ENCODE peak calls at places on chromosomes 2 and 18, in seven cellular contexts. One of them, this sample, is unnamed.

GRCh38 chr2:130337735-130338325 is 4.9 kb upstream of the IMP4 start:
- DNase-seq in iPS DF 6.9: no peak
- DNase-seq in HT1080: peak
- DNase-seq in T-helper 2 cell: no peak
- DNase-seq in progenitor cell of endocrine pancreas: no peak
- DNase-seq in naive B cell: no peak
- DNase-seq in NCI-H446 treated with DMSO at 0.1 percent for 48 hours: no peak
- DNase-seq in this sample: no peak

GRCh38 chr2:31268344-31268743 is 34.4 kb downstream of the EHD3 start:
- DNase-seq in naive B cell: no peak
- DNase-seq in progenitor cell of endocrine pancreas: no peak
- DNase-seq in T-helper 2 cell: no peak
- DNase-seq in HT1080: no peak
- DNase-seq in iPS DF 6.9: no peak
- DNase-seq in NCI-H446 treated with DMSO at 0.1 percent for 48 hours: no peak
- DNase-seq in this sample: no peak

GRCh38 chr2:10560626-10561025 is 112.5 kb upstream of the ODC1 start:
- DNase-seq in progenitor cell of endocrine pancreas: no peak
- DNase-seq in naive B cell: no peak
- DNase-seq in T-helper 2 cell: no peak
- DNase-seq in NCI-H446 treated with DMSO at 0.1 percent for 48 hours: no peak
- DNase-seq in iPS DF 6.9: no peak
- DNase-seq in HT1080: no peak
- DNase-seq in this sample: no peak

GRCh38 chr2:106197878-106198277 is 3.8 kb upstream of the UXS1 start:
- DNase-seq in iPS DF 6.9: no peak
- DNase-seq in NCI-H446 treated with DMSO at 0.1 percent for 48 hours: no peak
- DNase-seq in naive B cell: no peak
- DNase-seq in progenitor cell of endocrine pancreas: no peak
- DNase-seq in T-helper 2 cell: no peak
- DNase-seq in HT1080: peak
- DNase-seq in this sample: no peak

GRCh38 chr2:217338306-217338916 is 478.5 kb upstream of the TNP1 start:
- DNase-seq in HT1080: peak
- DNase-seq in naive B cell: no peak
- DNase-seq in NCI-H446 treated with DMSO at 0.1 percent for 48 hours: peak
- DNase-seq in T-helper 2 cell: no peak
- DNase-seq in progenitor cell of endocrine pancreas: no peak
- DNase-seq in iPS DF 6.9: no peak
- DNase-seq in this sample: no peak

GRCh38 chr18:70578480-70578879 is 289.6 kb downstream of the SOCS6 start:
- DNase-seq in progenitor cell of endocrine pancreas: no peak
- DNase-seq in NCI-H446 treated with DMSO at 0.1 percent for 48 hours: no peak
- DNase-seq in T-helper 2 cell: no peak
- DNase-seq in naive B cell: no peak
- DNase-seq in HT1080: no peak
- DNase-seq in iPS DF 6.9: no peak
- DNase-seq in this sample: peak

GRCh38 chr2:205051417-205051816 is 506.1 kb downstream of the PARD3B start:
- DNase-seq in iPS DF 6.9: no peak
- DNase-seq in naive B cell: no peak
- DNase-seq in HT1080: no peak
- DNase-seq in NCI-H446 treated with DMSO at 0.1 percent for 48 hours: no peak
- DNase-seq in T-helper 2 cell: no peak
- DNase-seq in progenitor cell of endocrine pancreas: no peak
- DNase-seq in this sample: no peak

GRCh38 chr2:231642631-231643493 is 50.2 kb downstream of the TEX44 start:
- DNase-seq in NCI-H446 treated with DMSO at 0.1 percent for 48 hours: no peak
- DNase-seq in T-helper 2 cell: peak
- DNase-seq in progenitor cell of endocrine pancreas: no peak
- DNase-seq in naive B cell: peak
- DNase-seq in HT1080: peak
- DNase-seq in iPS DF 6.9: no peak
- DNase-seq in this sample: peak

GRCh38 chr18:48136051-48136543 is 205.6 kb upstream of the SMAD2 start:
- DNase-seq in HT1080: no peak
- DNase-seq in NCI-H446 treated with DMSO at 0.1 percent for 48 hours: no peak
- DNase-seq in iPS DF 6.9: no peak
- DNase-seq in progenitor cell of endocrine pancreas: peak
- DNase-seq in T-helper 2 cell: no peak
- DNase-seq in naive B cell: no peak
- DNase-seq in this sample: peak

GRCh38 chr2:168816369-168816768 is 13.9 kb downstream of the NOSTRIN start:
- DNase-seq in iPS DF 6.9: no peak
- DNase-seq in progenitor cell of endocrine pancreas: no peak
- DNase-seq in HT1080: peak
- DNase-seq in naive B cell: no peak
- DNase-seq in NCI-H446 treated with DMSO at 0.1 percent for 48 hours: no peak
- DNase-seq in T-helper 2 cell: no peak
- DNase-seq in this sample: no peak

GRCh38 chr18:26089247-26090129 is 925 bp downstream of the SS18 start:
- DNase-seq in NCI-H446 treated with DMSO at 0.1 percent for 48 hours: no peak
- DNase-seq in T-helper 2 cell: no peak
- DNase-seq in iPS DF 6.9: no peak
- DNase-seq in progenitor cell of endocrine pancreas: peak
- DNase-seq in naive B cell: peak
- DNase-seq in HT1080: peak
- DNase-seq in this sample: peak

GRCh38 chr2:43174368-43175186 is 51.8 kb downstream of the ZFP36L2 start:
- DNase-seq in NCI-H446 treated with DMSO at 0.1 percent for 48 hours: no peak
- DNase-seq in T-helper 2 cell: peak
- DNase-seq in naive B cell: peak
- DNase-seq in iPS DF 6.9: no peak
- DNase-seq in HT1080: no peak
- DNase-seq in progenitor cell of endocrine pancreas: no peak
- DNase-seq in this sample: no peak

GRCh38 chr2:7437122-7437521 is 519.9 kb downstream of the RNF144A start:
- DNase-seq in progenitor cell of endocrine pancreas: no peak
- DNase-seq in iPS DF 6.9: no peak
- DNase-seq in naive B cell: no peak
- DNase-seq in HT1080: no peak
- DNase-seq in NCI-H446 treated with DMSO at 0.1 percent for 48 hours: peak
- DNase-seq in T-helper 2 cell: no peak
- DNase-seq in this sample: no peak

GRCh38 chr2:206164261-206164862 is 4.7 kb downstream of the EEF1B2 start:
- DNase-seq in HT1080: peak
- DNase-seq in naive B cell: peak
- DNase-seq in NCI-H446 treated with DMSO at 0.1 percent for 48 hours: peak
- DNase-seq in progenitor cell of endocrine pancreas: peak
- DNase-seq in T-helper 2 cell: no peak
- DNase-seq in iPS DF 6.9: peak
- DNase-seq in this sample: peak

GRCh38 chr2:144377929-144378328 is 142.0 kb downstream of the ZEB2 start:
- DNase-seq in NCI-H446 treated with DMSO at 0.1 percent for 48 hours: no peak
- DNase-seq in naive B cell: no peak
- DNase-seq in iPS DF 6.9: no peak
- DNase-seq in progenitor cell of endocrine pancreas: no peak
- DNase-seq in T-helper 2 cell: no peak
- DNase-seq in HT1080: peak
- DNase-seq in this sample: no peak

GRCh38 chr18:77047803-77048419 is 84.7 kb downstream of the MBP start:
- DNase-seq in NCI-H446 treated with DMSO at 0.1 percent for 48 hours: no peak
- DNase-seq in T-helper 2 cell: no peak
- DNase-seq in naive B cell: no peak
- DNase-seq in iPS DF 6.9: no peak
- DNase-seq in progenitor cell of endocrine pancreas: no peak
- DNase-seq in HT1080: no peak
- DNase-seq in this sample: no peak

GRCh38 chr2:75801234-75801982 is 90.7 kb upstream of the GCFC2 start:
- DNase-seq in T-helper 2 cell: no peak
- DNase-seq in naive B cell: no peak
- DNase-seq in NCI-H446 treated with DMSO at 0.1 percent for 48 hours: no peak
- DNase-seq in progenitor cell of endocrine pancreas: no peak
- DNase-seq in HT1080: no peak
- DNase-seq in iPS DF 6.9: no peak
- DNase-seq in this sample: no peak

GRCh38 chr2:168671932-168672331 is 130.5 kb upstream of the NOSTRIN start:
- DNase-seq in HT1080: peak
- DNase-seq in progenitor cell of endocrine pancreas: no peak
- DNase-seq in NCI-H446 treated with DMSO at 0.1 percent for 48 hours: no peak
- DNase-seq in naive B cell: no peak
- DNase-seq in iPS DF 6.9: no peak
- DNase-seq in T-helper 2 cell: no peak
- DNase-seq in this sample: no peak

GRCh38 chr2:235043762-235044500 is 92.1 kb downstream of the SH3BP4 start:
- DNase-seq in iPS DF 6.9: no peak
- DNase-seq in progenitor cell of endocrine pancreas: no peak
- DNase-seq in T-helper 2 cell: no peak
- DNase-seq in HT1080: no peak
- DNase-seq in naive B cell: peak
- DNase-seq in NCI-H446 treated with DMSO at 0.1 percent for 48 hours: no peak
- DNase-seq in this sample: no peak

GRCh38 chr2:28570431-28570830 is 74.6 kb downstream of the PLB1 start:
- DNase-seq in progenitor cell of endocrine pancreas: no peak
- DNase-seq in naive B cell: no peak
- DNase-seq in iPS DF 6.9: no peak
- DNase-seq in T-helper 2 cell: no peak
- DNase-seq in NCI-H446 treated with DMSO at 0.1 percent for 48 hours: no peak
- DNase-seq in HT1080: no peak
- DNase-seq in this sample: no peak

GRCh38 chr2:64970495-64970894 is 18.7 kb upstream of the SLC1A4 start:
- DNase-seq in iPS DF 6.9: no peak
- DNase-seq in naive B cell: no peak
- DNase-seq in T-helper 2 cell: no peak
- DNase-seq in progenitor cell of endocrine pancreas: no peak
- DNase-seq in HT1080: no peak
- DNase-seq in NCI-H446 treated with DMSO at 0.1 percent for 48 hours: no peak
- DNase-seq in this sample: no peak

GRCh38 chr18:79857082-79857661 is 59.4 kb downstream of the KCNG2 start:
- DNase-seq in progenitor cell of endocrine pancreas: no peak
- DNase-seq in T-helper 2 cell: no peak
- DNase-seq in HT1080: peak
- DNase-seq in naive B cell: no peak
- DNase-seq in iPS DF 6.9: no peak
- DNase-seq in NCI-H446 treated with DMSO at 0.1 percent for 48 hours: no peak
- DNase-seq in this sample: peak

GRCh38 chr2:48844418-48845155 is 89.1 kb upstream of the LHCGR start:
- DNase-seq in naive B cell: no peak
- DNase-seq in iPS DF 6.9: no peak
- DNase-seq in progenitor cell of endocrine pancreas: no peak
- DNase-seq in NCI-H446 treated with DMSO at 0.1 percent for 48 hours: no peak
- DNase-seq in T-helper 2 cell: no peak
- DNase-seq in HT1080: peak
- DNase-seq in this sample: no peak

GRCh38 chr2:230895536-230896345 is 29.3 kb downstream of the GPR55 start:
- DNase-seq in naive B cell: no peak
- DNase-seq in T-helper 2 cell: no peak
- DNase-seq in HT1080: no peak
- DNase-seq in iPS DF 6.9: no peak
- DNase-seq in NCI-H446 treated with DMSO at 0.1 percent for 48 hours: no peak
- DNase-seq in progenitor cell of endocrine pancreas: no peak
- DNase-seq in this sample: no peak

GRCh38 chr18:32425466-32425865 is 45.2 kb downstream of the GAREM1 start:
- DNase-seq in naive B cell: no peak
- DNase-seq in iPS DF 6.9: no peak
- DNase-seq in HT1080: peak
- DNase-seq in NCI-H446 treated with DMSO at 0.1 percent for 48 hours: no peak
- DNase-seq in T-helper 2 cell: no peak
- DNase-seq in progenitor cell of endocrine pancreas: no peak
- DNase-seq in this sample: no peak

GRCh38 chr2:28298406-28298805 is 94.3 kb upstream of the FOSL2 start:
- DNase-seq in naive B cell: no peak
- DNase-seq in T-helper 2 cell: no peak
- DNase-seq in iPS DF 6.9: no peak
- DNase-seq in NCI-H446 treated with DMSO at 0.1 percent for 48 hours: no peak
- DNase-seq in HT1080: no peak
- DNase-seq in progenitor cell of endocrine pancreas: no peak
- DNase-seq in this sample: no peak

GRCh38 chr2:44268259-44268649 is 7.0 kb upstream of the SLC3A1 start:
- DNase-seq in naive B cell: no peak
- DNase-seq in progenitor cell of endocrine pancreas: no peak
- DNase-seq in NCI-H446 treated with DMSO at 0.1 percent for 48 hours: no peak
- DNase-seq in iPS DF 6.9: no peak
- DNase-seq in T-helper 2 cell: no peak
- DNase-seq in HT1080: peak
- DNase-seq in this sample: no peak

GRCh38 chr18:59627414-59627813 is 69.8 kb downstream of the CCBE1 start:
- DNase-seq in NCI-H446 treated with DMSO at 0.1 percent for 48 hours: no peak
- DNase-seq in iPS DF 6.9: no peak
- DNase-seq in progenitor cell of endocrine pancreas: no peak
- DNase-seq in T-helper 2 cell: no peak
- DNase-seq in naive B cell: no peak
- DNase-seq in HT1080: no peak
- DNase-seq in this sample: no peak

GRCh38 chr18:34506198-34506597 is 203.9 kb upstream of the DTNA start:
- DNase-seq in NCI-H446 treated with DMSO at 0.1 percent for 48 hours: no peak
- DNase-seq in iPS DF 6.9: no peak
- DNase-seq in progenitor cell of endocrine pancreas: no peak
- DNase-seq in HT1080: peak
- DNase-seq in T-helper 2 cell: no peak
- DNase-seq in naive B cell: no peak
- DNase-seq in this sample: no peak

GRCh38 chr2:241150660-241151530 is 628 bp downstream of the PPP1R7 start:
- DNase-seq in T-helper 2 cell: no peak
- DNase-seq in progenitor cell of endocrine pancreas: no peak
- DNase-seq in iPS DF 6.9: no peak
- DNase-seq in naive B cell: no peak
- DNase-seq in NCI-H446 treated with DMSO at 0.1 percent for 48 hours: no peak
- DNase-seq in HT1080: no peak
- DNase-seq in this sample: no peak

GRCh38 chr2:138974651-138975050 is 194.5 kb upstream of the NXPH2 start:
- DNase-seq in HT1080: peak
- DNase-seq in naive B cell: no peak
- DNase-seq in NCI-H446 treated with DMSO at 0.1 percent for 48 hours: no peak
- DNase-seq in T-helper 2 cell: no peak
- DNase-seq in iPS DF 6.9: no peak
- DNase-seq in progenitor cell of endocrine pancreas: no peak
- DNase-seq in this sample: no peak

GRCh38 chr2:235709124-235709813 is 215.4 kb downstream of the AGAP1 start:
- DNase-seq in naive B cell: no peak
- DNase-seq in NCI-H446 treated with DMSO at 0.1 percent for 48 hours: no peak
- DNase-seq in progenitor cell of endocrine pancreas: no peak
- DNase-seq in HT1080: peak
- DNase-seq in iPS DF 6.9: no peak
- DNase-seq in T-helper 2 cell: no peak
- DNase-seq in this sample: no peak

GRCh38 chr2:36569267-36569860 is 28.6 kb downstream of the FEZ2 start:
- DNase-seq in iPS DF 6.9: no peak
- DNase-seq in T-helper 2 cell: no peak
- DNase-seq in NCI-H446 treated with DMSO at 0.1 percent for 48 hours: no peak
- DNase-seq in naive B cell: no peak
- DNase-seq in progenitor cell of endocrine pancreas: no peak
- DNase-seq in HT1080: peak
- DNase-seq in this sample: no peak

GRCh38 chr2:237627463-237628321 is at the start of gene LRRFIP1:
- DNase-seq in naive B cell: peak
- DNase-seq in progenitor cell of endocrine pancreas: peak
- DNase-seq in HT1080: no peak
- DNase-seq in T-helper 2 cell: no peak
- DNase-seq in NCI-H446 treated with DMSO at 0.1 percent for 48 hours: no peak
- DNase-seq in iPS DF 6.9: no peak
- DNase-seq in this sample: peak

GRCh38 chr2:85846411-85846810 is 42.4 kb downstream of the ST3GAL5 start:
- DNase-seq in iPS DF 6.9: no peak
- DNase-seq in naive B cell: no peak
- DNase-seq in T-helper 2 cell: no peak
- DNase-seq in NCI-H446 treated with DMSO at 0.1 percent for 48 hours: no peak
- DNase-seq in progenitor cell of endocrine pancreas: no peak
- DNase-seq in HT1080: peak
- DNase-seq in this sample: no peak

This sample was measured in NCI-H146.